ENCODE peak calls at places on chromosomes 13 and 19, in ten cellular contexts. Y is mesothelial cell of epicardium; J is activated naive CD4-positive, alpha-beta T cell treated with anti-CD3 and anti-CD28 coated beads, Interleukin-2, amount 10 ng/mL, durations not matched to agents 7 days and 5 days; I is epithelial cell of esophagus; Z is vagina; X is hippocampal formation; N is anterior cingulate cortex; U is GM12865; R is activated T-helper 1 cell treated with anti-CD3 and anti-CD28 coated beads, Interleukin-12 subunit alpha, Interleukin-12 subunit beta, Interleukin-2, Interleukin-4 antibody, amounts not matched to agents 30 ng/mL and 10 ng/mL and 1 ng/mL, durations not matched to agents 14 hours and 24 hours and 36 hours; O is T-helper 2 cell. S is an unnamed sample.
A peak's percentile ranks its signal among the peaks of the same experiment; 100 is the strongest.

GRCh38 chr13:23986619-23987018 is 89.3 kb upstream of the C1QTNF9B start:
- DNase-seq in Y (no peak), X (no peak), Z (no peak), J (no peak), R (no peak), O (no peak), U (no peak), N (no peak), I (no peak), S (no peak)

GRCh38 chr19:29457413-29457812 is 68.4 kb upstream of the VSTM2B start:
- DNase-seq in I (no peak), R (no peak), N (no peak), Y (no peak), U (no peak), J (no peak), Z (peak; percentile 64), O (no peak), X (no peak), S (no peak)

GRCh38 chr13:111283991-111284390 is 36.5 kb upstream of the TEX29 start:
- DNase-seq in I (no peak), R (no peak), Z (no peak), Y (no peak), N (no peak), O (no peak), X (no peak), U (no peak), J (no peak), S (no peak)

GRCh38 chr13:24203726-24204295 is 43.3 kb downstream of the SPATA13 start:
- DNase-seq in O (no peak), Y (no peak), N (no peak), Z (no peak), U (peak; percentile 45), J (peak; percentile 35), I (no peak), R (no peak), X (no peak), S (no peak)

GRCh38 chr19:1783874-1784273 is 28.2 kb downstream of the ATP8B3 start:
- DNase-seq in J (no peak), I (no peak), O (no peak), U (no peak), Z (no peak), R (no peak), X (no peak), N (no peak), Y (no peak), S (no peak)

GRCh38 chr13:38421590-38422560 is 72.2 kb downstream of the UFM1 start:
- DNase-seq in N (no peak), U (no peak), I (peak; percentile 45), R (no peak), O (no peak), X (no peak), Z (no peak), J (no peak), Y (no peak), S (no peak)

GRCh38 chr13:111388851-111389500 is 68.5 kb downstream of the TEX29 start:
- DNase-seq in I (no peak), U (no peak), X (no peak), Z (no peak), R (no peak), N (no peak), Y (no peak), O (no peak), J (peak; percentile 62), S (no peak)

GRCh38 chr13:112345826-112346172 is 30.4 kb upstream of the SPACA7 start:
- DNase-seq in Y (no peak), Z (no peak), I (no peak), R (no peak), X (no peak), U (no peak), J (no peak), O (no peak), N (no peak), S (no peak)

GRCh38 chr13:37138169-37138568 is 32.7 kb upstream of the CSNK1A1L start:
- DNase-seq in R (no peak), Z (no peak), U (no peak), O (no peak), J (no peak), N (no peak), I (peak; percentile 22), X (no peak), Y (no peak), S (no peak)

GRCh38 chr13:34172048-34172447 is 354.1 kb downstream of the RFC3 start:
- DNase-seq in J (no peak), X (no peak), N (no peak), O (no peak), I (peak; percentile 61), U (no peak), R (no peak), Y (no peak), Z (no peak), S (no peak)

GRCh38 chr19:18593367-18594095 is 4.9 kb downstream of the REX1BD start:
- DNase-seq in R (no peak), N (no peak), O (no peak), X (no peak), Z (no peak), Y (no peak), U (no peak), J (no peak), I (no peak), S (no peak)

GRCh38 chr13:84400711-84401110 is 518.4 kb upstream of the SLITRK1 start:
- DNase-seq in O (no peak), N (no peak), X (no peak), Y (no peak), I (peak; percentile 94), R (no peak), J (no peak), U (no peak), Z (no peak), S (no peak)